ENCODE peak calls at places on chromosome 20, in seven cellular contexts. One of them, this sample, is unnamed.

GRCh38 chr20:45312241-45312640 is 4.1 kb upstream of the MATN4 start:
- DNase-seq in H1: no peak
- DNase-seq in lung: no peak
- DNase-seq in pancreas: no peak
- DNase-seq in GM20000: no peak
- DNase-seq in omental fat pad: no peak
- DNase-seq in AG09309: no peak
- DNase-seq in this sample: no peak

GRCh38 chr20:49568491-49569151 is 684 bp upstream of the PTGIS start:
- DNase-seq in H1: peak
- DNase-seq in lung: no peak
- DNase-seq in AG09309: no peak
- DNase-seq in pancreas: no peak
- DNase-seq in omental fat pad: no peak
- DNase-seq in GM20000: peak
- DNase-seq in this sample: peak

GRCh38 chr20:46367967-46368901 is 38.2 kb downstream of the ELMO2 start:
- DNase-seq in lung: no peak
- DNase-seq in GM20000: no peak
- DNase-seq in omental fat pad: no peak
- DNase-seq in H1: no peak
- DNase-seq in pancreas: no peak
- DNase-seq in AG09309: no peak
- DNase-seq in this sample: no peak

GRCh38 chr20:3980260-3981131 is 34.9 kb downstream of the RNF24 start:
- DNase-seq in omental fat pad: no peak
- DNase-seq in pancreas: no peak
- DNase-seq in lung: no peak
- DNase-seq in GM20000: no peak
- DNase-seq in AG09309: peak
- DNase-seq in H1: no peak
- DNase-seq in this sample: no peak

GRCh38 chr20:35134472-35134871 is 12.7 kb downstream of the EDEM2 start:
- DNase-seq in omental fat pad: no peak
- DNase-seq in H1: no peak
- DNase-seq in lung: no peak
- DNase-seq in GM20000: no peak
- DNase-seq in pancreas: peak
- DNase-seq in AG09309: no peak
- DNase-seq in this sample: no peak

GRCh38 chr20:44218441-44218840 is 7.9 kb upstream of the OSER1 start:
- DNase-seq in omental fat pad: no peak
- DNase-seq in AG09309: no peak
- DNase-seq in GM20000: no peak
- DNase-seq in lung: no peak
- DNase-seq in H1: no peak
- DNase-seq in pancreas: no peak
- DNase-seq in this sample: no peak

GRCh38 chr20:35992713-35993335 is 24.4 kb downstream of the CNBD2 start:
- DNase-seq in omental fat pad: no peak
- DNase-seq in pancreas: peak
- DNase-seq in lung: peak
- DNase-seq in AG09309: no peak
- DNase-seq in H1: no peak
- DNase-seq in GM20000: peak
- DNase-seq in this sample: peak

GRCh38 chr20:47724398-47724797 is 60.9 kb downstream of the SULF2 start:
- DNase-seq in GM20000: no peak
- DNase-seq in AG09309: no peak
- DNase-seq in omental fat pad: no peak
- DNase-seq in pancreas: no peak
- DNase-seq in lung: no peak
- DNase-seq in H1: no peak
- DNase-seq in this sample: no peak

GRCh38 chr20:41234546-41234945 is 83.0 kb downstream of the ZHX3 start:
- DNase-seq in omental fat pad: no peak
- DNase-seq in GM20000: no peak
- DNase-seq in lung: no peak
- DNase-seq in H1: no peak
- DNase-seq in AG09309: no peak
- DNase-seq in pancreas: no peak
- DNase-seq in this sample: no peak

GRCh38 chr20:14896569-14896968 is 559.2 kb upstream of the FLRT3 start:
- DNase-seq in H1: no peak
- DNase-seq in pancreas: no peak
- DNase-seq in AG09309: no peak
- DNase-seq in omental fat pad: no peak
- DNase-seq in GM20000: no peak
- DNase-seq in lung: no peak
- DNase-seq in this sample: no peak

GRCh38 chr20:32968833-32969241 is 35.4 kb downstream of the SUN5 start:
- DNase-seq in lung: no peak
- DNase-seq in omental fat pad: no peak
- DNase-seq in GM20000: no peak
- DNase-seq in H1: no peak
- DNase-seq in AG09309: no peak
- DNase-seq in pancreas: no peak
- DNase-seq in this sample: peak

GRCh38 chr20:13420625-13421024 is 199.6 kb downstream of the ISM1 start:
- DNase-seq in omental fat pad: no peak
- DNase-seq in pancreas: no peak
- DNase-seq in lung: no peak
- DNase-seq in AG09309: no peak
- DNase-seq in H1: no peak
- DNase-seq in GM20000: no peak
- DNase-seq in this sample: no peak

GRCh38 chr20:39638671-39639070 is 676.5 kb downstream of the DHX35 start:
- DNase-seq in omental fat pad: no peak
- DNase-seq in pancreas: no peak
- DNase-seq in lung: no peak
- DNase-seq in AG09309: no peak
- DNase-seq in GM20000: no peak
- DNase-seq in H1: no peak
- DNase-seq in this sample: no peak

GRCh38 chr20:50285376-50286173 is 94.9 kb downstream of the CEBPB start:
- DNase-seq in AG09309: no peak
- DNase-seq in omental fat pad: no peak
- DNase-seq in GM20000: peak
- DNase-seq in pancreas: no peak
- DNase-seq in lung: no peak
- DNase-seq in H1: no peak
- DNase-seq in this sample: peak

GRCh38 chr20:45257161-45257560 is 2.8 kb upstream of the SLPI start:
- DNase-seq in omental fat pad: no peak
- DNase-seq in GM20000: no peak
- DNase-seq in lung: no peak
- DNase-seq in H1: no peak
- DNase-seq in AG09309: no peak
- DNase-seq in pancreas: no peak
- DNase-seq in this sample: no peak

GRCh38 chr20:19416627-19417026 is 204.2 kb downstream of the SLC24A3 start:
- DNase-seq in AG09309: no peak
- DNase-seq in omental fat pad: no peak
- DNase-seq in lung: no peak
- DNase-seq in GM20000: no peak
- DNase-seq in pancreas: no peak
- DNase-seq in H1: no peak
- DNase-seq in this sample: no peak

GRCh38 chr20:40687384-40688128 is 1.5 kb downstream of the MAFB start:
- DNase-seq in AG09309: no peak
- DNase-seq in lung: peak
- DNase-seq in GM20000: no peak
- DNase-seq in H1: no peak
- DNase-seq in pancreas: peak
- DNase-seq in omental fat pad: no peak
- DNase-seq in this sample: peak

GRCh38 chr20:14223806-14224205 is 113.6 kb downstream of the FLRT3 start:
- DNase-seq in AG09309: no peak
- DNase-seq in lung: no peak
- DNase-seq in GM20000: no peak
- DNase-seq in pancreas: no peak
- DNase-seq in H1: no peak
- DNase-seq in omental fat pad: no peak
- DNase-seq in this sample: no peak

GRCh38 chr20:62413896-62414481 is 6.9 kb upstream of the CABLES2 start:
- DNase-seq in H1: no peak
- DNase-seq in pancreas: no peak
- DNase-seq in omental fat pad: no peak
- DNase-seq in lung: no peak
- DNase-seq in AG09309: no peak
- DNase-seq in GM20000: no peak
- DNase-seq in this sample: no peak
- TF ChIP-seq CTCF in H1: peak
- TF ChIP-seq CTCF in pancreas: no peak
- TF ChIP-seq CTCF in omental fat pad: no peak
- TF ChIP-seq CTCF in lung: no peak
- TF ChIP-seq CTCF in AG09309: peak
- TF ChIP-seq CTCF in GM20000: no peak
- TF ChIP-seq CTCF in this sample: no peak

DNA sequence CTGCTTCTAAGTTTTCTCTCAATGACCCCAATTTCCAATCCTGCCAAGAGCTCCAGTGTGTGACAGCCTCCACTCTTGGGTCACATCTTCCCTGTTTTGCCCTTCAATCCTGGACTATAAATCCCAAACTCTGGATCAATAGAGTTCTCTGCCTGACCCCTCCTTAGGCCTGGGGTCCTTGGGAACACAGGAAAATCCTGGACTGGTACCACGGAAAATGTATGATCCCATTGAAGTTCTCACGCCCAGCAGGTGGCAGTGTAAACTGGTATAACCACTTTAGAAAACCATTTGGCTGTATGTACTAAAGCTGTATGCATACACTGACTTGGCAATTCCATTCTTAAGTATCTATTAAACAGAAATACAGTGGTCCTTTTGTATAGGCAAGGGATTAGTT is 98.0 kb downstream of the SNAP25 start:
- DNase-seq in H1: no peak
- DNase-seq in omental fat pad: no peak
- DNase-seq in pancreas: no peak
- DNase-seq in lung: no peak
- DNase-seq in GM20000: no peak
- DNase-seq in AG09309: no peak
- DNase-seq in this sample: no peak
- TF ChIP-seq CTCF in H1: no peak
- TF ChIP-seq CTCF in omental fat pad: no peak
- TF ChIP-seq CTCF in pancreas: no peak
- TF ChIP-seq CTCF in lung: no peak
- TF ChIP-seq CTCF in GM20000: no peak
- TF ChIP-seq CTCF in AG09309: no peak
- TF ChIP-seq CTCF in this sample: no peak

GRCh38 chr20:42938486-42939205 is 251.1 kb downstream of the PTPRT start:
- DNase-seq in pancreas: no peak
- DNase-seq in omental fat pad: no peak
- DNase-seq in lung: no peak
- DNase-seq in H1: no peak
- DNase-seq in GM20000: no peak
- DNase-seq in AG09309: no peak
- DNase-seq in this sample: no peak

GRCh38 chr20:42941629-42942028 is 248.1 kb downstream of the PTPRT start:
- DNase-seq in omental fat pad: no peak
- DNase-seq in lung: no peak
- DNase-seq in AG09309: no peak
- DNase-seq in GM20000: no peak
- DNase-seq in H1: no peak
- DNase-seq in pancreas: no peak
- DNase-seq in this sample: no peak

GRCh38 chr20:42936482-42936881 is 253.2 kb downstream of the PTPRT start:
- DNase-seq in AG09309: no peak
- DNase-seq in pancreas: no peak
- DNase-seq in omental fat pad: no peak
- DNase-seq in GM20000: no peak
- DNase-seq in lung: no peak
- DNase-seq in H1: no peak
- DNase-seq in this sample: no peak
- TF ChIP-seq CTCF in AG09309: no peak
- TF ChIP-seq CTCF in pancreas: no peak
- TF ChIP-seq CTCF in omental fat pad: no peak
- TF ChIP-seq CTCF in GM20000: no peak
- TF ChIP-seq CTCF in lung: no peak
- TF ChIP-seq CTCF in H1: no peak
- TF ChIP-seq CTCF in this sample: no peak

DNA sequence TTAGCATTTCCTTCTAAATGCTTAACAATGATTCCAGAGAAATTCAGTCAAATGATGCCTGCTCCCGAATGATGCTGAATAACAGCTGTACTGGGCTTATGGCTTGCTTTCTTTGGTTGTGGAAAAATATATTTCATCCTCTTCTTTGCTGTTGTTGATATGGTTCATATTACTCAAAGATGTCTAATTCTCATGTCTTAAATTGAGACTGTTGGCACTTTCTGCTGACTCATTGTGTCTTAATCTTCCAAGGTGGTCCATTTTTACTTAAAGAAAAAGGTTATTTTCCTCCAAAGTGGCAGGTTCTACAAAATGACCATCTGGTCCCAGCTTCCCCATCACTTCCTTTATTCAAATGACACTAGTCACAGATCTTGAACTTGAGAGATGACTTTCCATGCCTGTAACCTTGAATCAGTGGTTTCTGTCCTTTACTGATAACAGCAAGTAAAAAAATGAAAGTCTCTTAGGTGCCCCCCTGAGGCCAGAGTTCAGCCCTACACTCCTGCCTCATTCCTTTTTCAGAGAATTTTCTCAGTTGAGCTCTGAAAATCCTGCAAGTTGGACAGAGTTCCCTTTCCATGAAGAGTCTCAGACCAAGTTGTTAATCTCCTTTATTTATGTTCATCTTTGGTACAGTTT is 6.9 kb downstream of the SNAP25 start:
- DNase-seq in lung: no peak
- DNase-seq in pancreas: no peak
- DNase-seq in GM20000: no peak
- DNase-seq in omental fat pad: no peak
- DNase-seq in H1: no peak
- DNase-seq in AG09309: no peak
- DNase-seq in this sample: no peak
- TF ChIP-seq CTCF in lung: no peak
- TF ChIP-seq CTCF in pancreas: no peak
- TF ChIP-seq CTCF in GM20000: no peak
- TF ChIP-seq CTCF in omental fat pad: no peak
- TF ChIP-seq CTCF in H1: peak
- TF ChIP-seq CTCF in AG09309: peak
- TF ChIP-seq CTCF in this sample: no peak

GRCh38 chr20:51625105-51625504 is 82.6 kb upstream of the NFATC2 start:
- DNase-seq in GM20000: no peak
- DNase-seq in omental fat pad: no peak
- DNase-seq in lung: no peak
- DNase-seq in pancreas: no peak
- DNase-seq in AG09309: no peak
- DNase-seq in H1: no peak
- DNase-seq in this sample: no peak

GRCh38 chr20:51628533-51629398 is 86.2 kb upstream of the NFATC2 start:
- DNase-seq in lung: no peak
- DNase-seq in GM20000: no peak
- DNase-seq in omental fat pad: no peak
- DNase-seq in H1: no peak
- DNase-seq in AG09309: peak
- DNase-seq in pancreas: no peak
- DNase-seq in this sample: no peak

GRCh38 chr20:51622004-51622874 is 79.7 kb upstream of the NFATC2 start:
- DNase-seq in omental fat pad: no peak
- DNase-seq in GM20000: no peak
- DNase-seq in AG09309: no peak
- DNase-seq in pancreas: no peak
- DNase-seq in H1: no peak
- DNase-seq in lung: no peak
- DNase-seq in this sample: no peak

GRCh38 chr20:51623255-51623654 is 80.7 kb upstream of the NFATC2 start:
- DNase-seq in AG09309: no peak
- DNase-seq in GM20000: no peak
- DNase-seq in lung: no peak
- DNase-seq in omental fat pad: no peak
- DNase-seq in pancreas: no peak
- DNase-seq in H1: no peak
- DNase-seq in this sample: no peak

GRCh38 chr20:51624157-51624731 is 81.7 kb upstream of the NFATC2 start:
- DNase-seq in lung: peak
- DNase-seq in H1: peak
- DNase-seq in pancreas: no peak
- DNase-seq in omental fat pad: no peak
- DNase-seq in GM20000: peak
- DNase-seq in AG09309: no peak
- DNase-seq in this sample: peak
- TF ChIP-seq CTCF in lung: no peak
- TF ChIP-seq CTCF in H1: peak
- TF ChIP-seq CTCF in pancreas: peak
- TF ChIP-seq CTCF in omental fat pad: no peak
- TF ChIP-seq CTCF in GM20000: peak
- TF ChIP-seq CTCF in AG09309: peak
- TF ChIP-seq CTCF in this sample: no peak

This sample was measured in lower leg skin.